ENCODE peak calls at places on chromosomes 6 and 20, in seven cellular contexts. One of them, this sample, is unnamed.

GRCh38 chr20:58071991-58072390 is 156.5 kb downstream of the ANKRD60 start:
- DNase-seq in tibial nerve: no peak
- DNase-seq in HepG2: no peak
- DNase-seq in HAP-1: no peak
- DNase-seq in retinal pigment epithelial cell: no peak
- DNase-seq in HFF-Myc: no peak
- DNase-seq in fibroblast of pulmonary artery: no peak
- DNase-seq in this sample: no peak

GRCh38 chr6:170224694-170225660 is 65.9 kb downstream of the DLL1 start:
- DNase-seq in tibial nerve: no peak
- DNase-seq in HepG2: no peak
- DNase-seq in HAP-1: no peak
- DNase-seq in retinal pigment epithelial cell: no peak
- DNase-seq in HFF-Myc: no peak
- DNase-seq in fibroblast of pulmonary artery: no peak
- DNase-seq in this sample: peak

GRCh38 chr6:1554881-1555569 is 54.7 kb upstream of the FOXC1 start:
- DNase-seq in tibial nerve: peak
- DNase-seq in HepG2: no peak
- DNase-seq in HAP-1: no peak
- DNase-seq in retinal pigment epithelial cell: no peak
- DNase-seq in HFF-Myc: no peak
- DNase-seq in fibroblast of pulmonary artery: peak
- DNase-seq in this sample: no peak

GRCh38 chr6:148459228-148459627 is 116.6 kb downstream of the SASH1 start:
- DNase-seq in tibial nerve: no peak
- DNase-seq in HepG2: no peak
- DNase-seq in HAP-1: no peak
- DNase-seq in retinal pigment epithelial cell: no peak
- DNase-seq in HFF-Myc: no peak
- DNase-seq in fibroblast of pulmonary artery: no peak
- DNase-seq in this sample: no peak

GRCh38 chr6:137728386-137729349 is 138.4 kb upstream of the TNFAIP3 start:
- DNase-seq in tibial nerve: no peak
- DNase-seq in HepG2: peak
- DNase-seq in HAP-1: peak
- DNase-seq in retinal pigment epithelial cell: peak
- DNase-seq in HFF-Myc: no peak
- DNase-seq in fibroblast of pulmonary artery: peak
- DNase-seq in this sample: no peak

GRCh38 chr6:37057128-37057471 is 51.6 kb downstream of the FGD2 start:
- DNase-seq in tibial nerve: no peak
- DNase-seq in HepG2: no peak
- DNase-seq in HAP-1: no peak
- DNase-seq in retinal pigment epithelial cell: no peak
- DNase-seq in HFF-Myc: no peak
- DNase-seq in fibroblast of pulmonary artery: no peak
- DNase-seq in this sample: no peak

GRCh38 chr6:169895000-169895759 is 143.8 kb downstream of the ERMARD start:
- DNase-seq in tibial nerve: no peak
- DNase-seq in HepG2: no peak
- DNase-seq in HAP-1: no peak
- DNase-seq in retinal pigment epithelial cell: no peak
- DNase-seq in HFF-Myc: no peak
- DNase-seq in fibroblast of pulmonary artery: no peak
- DNase-seq in this sample: no peak

GRCh38 chr20:3768342-3769130 is 983 bp upstream of the ADISSP start:
- DNase-seq in tibial nerve: peak
- DNase-seq in HepG2: peak
- DNase-seq in HAP-1: peak
- DNase-seq in retinal pigment epithelial cell: peak
- DNase-seq in HFF-Myc: peak
- DNase-seq in fibroblast of pulmonary artery: peak
- DNase-seq in this sample: no peak

GRCh38 chr6:88871498-88871897 is 91.9 kb downstream of the RNGTT start:
- DNase-seq in tibial nerve: no peak
- DNase-seq in HepG2: no peak
- DNase-seq in HAP-1: no peak
- DNase-seq in retinal pigment epithelial cell: no peak
- DNase-seq in HFF-Myc: no peak
- DNase-seq in fibroblast of pulmonary artery: no peak
- DNase-seq in this sample: no peak

GRCh38 chr6:125784365-125784764 is 6.4 kb upstream of the NCOA7 start:
- DNase-seq in tibial nerve: no peak
- DNase-seq in HepG2: no peak
- DNase-seq in HAP-1: no peak
- DNase-seq in retinal pigment epithelial cell: no peak
- DNase-seq in HFF-Myc: no peak
- DNase-seq in fibroblast of pulmonary artery: peak
- DNase-seq in this sample: no peak

GRCh38 chr6:73394577-73395354 is at the start of gene DDX43:
- DNase-seq in tibial nerve: peak
- DNase-seq in HepG2: no peak
- DNase-seq in HAP-1: no peak
- DNase-seq in retinal pigment epithelial cell: no peak
- DNase-seq in HFF-Myc: no peak
- DNase-seq in fibroblast of pulmonary artery: peak
- DNase-seq in this sample: no peak

GRCh38 chr20:17620371-17621228 is 50.7 kb downstream of the DSTN start:
- DNase-seq in tibial nerve: peak
- DNase-seq in HepG2: no peak
- DNase-seq in HAP-1: peak
- DNase-seq in retinal pigment epithelial cell: no peak
- DNase-seq in HFF-Myc: no peak
- DNase-seq in fibroblast of pulmonary artery: no peak
- DNase-seq in this sample: no peak

GRCh38 chr20:11917663-11918062 is at the start of gene BTBD3:
- DNase-seq in tibial nerve: no peak
- DNase-seq in HepG2: no peak
- DNase-seq in HAP-1: no peak
- DNase-seq in retinal pigment epithelial cell: peak
- DNase-seq in HFF-Myc: peak
- DNase-seq in fibroblast of pulmonary artery: peak
- DNase-seq in this sample: no peak

GRCh38 chr20:6007094-6007528 is 46.7 kb downstream of the LRRN4 start:
- DNase-seq in tibial nerve: no peak
- DNase-seq in HepG2: peak
- DNase-seq in HAP-1: peak
- DNase-seq in retinal pigment epithelial cell: no peak
- DNase-seq in HFF-Myc: no peak
- DNase-seq in fibroblast of pulmonary artery: no peak
- DNase-seq in this sample: no peak

GRCh38 chr20:44186201-44186600 is 787 bp downstream of the JPH2 start:
- DNase-seq in tibial nerve: no peak
- DNase-seq in HepG2: no peak
- DNase-seq in HAP-1: no peak
- DNase-seq in retinal pigment epithelial cell: no peak
- DNase-seq in HFF-Myc: no peak
- DNase-seq in fibroblast of pulmonary artery: no peak
- DNase-seq in this sample: no peak
- H3K4me3 ChIP-seq in tibial nerve: no peak
- H3K4me3 ChIP-seq in HepG2: no peak
- H3K4me3 ChIP-seq in HAP-1: no peak
- H3K4me3 ChIP-seq in retinal pigment epithelial cell: no peak
- H3K4me3 ChIP-seq in HFF-Myc: no peak
- H3K4me3 ChIP-seq in fibroblast of pulmonary artery: no peak
- H3K4me3 ChIP-seq in this sample: peak

GRCh38 chr6:56640374-56640773 is 2.3 kb downstream of the DST start:
- DNase-seq in tibial nerve: no peak
- DNase-seq in HepG2: no peak
- DNase-seq in HAP-1: no peak
- DNase-seq in retinal pigment epithelial cell: no peak
- DNase-seq in HFF-Myc: no peak
- DNase-seq in fibroblast of pulmonary artery: no peak
- DNase-seq in this sample: no peak

GRCh38 chr6:56643379-56644089 is 845 bp upstream of the DST start:
- DNase-seq in tibial nerve: no peak
- DNase-seq in HepG2: no peak
- DNase-seq in HAP-1: no peak
- DNase-seq in retinal pigment epithelial cell: no peak
- DNase-seq in HFF-Myc: no peak
- DNase-seq in fibroblast of pulmonary artery: peak
- DNase-seq in this sample: no peak

GRCh38 chr6:56637640-56638039 is 5.0 kb downstream of the DST start:
- DNase-seq in tibial nerve: no peak
- DNase-seq in HepG2: peak
- DNase-seq in HAP-1: no peak
- DNase-seq in retinal pigment epithelial cell: no peak
- DNase-seq in HFF-Myc: peak
- DNase-seq in fibroblast of pulmonary artery: peak
- DNase-seq in this sample: no peak

GRCh38 chr6:56642366-56643261 is at the start of gene DST:
- DNase-seq in tibial nerve: no peak
- DNase-seq in HepG2: peak
- DNase-seq in HAP-1: peak
- DNase-seq in retinal pigment epithelial cell: no peak
- DNase-seq in HFF-Myc: peak
- DNase-seq in fibroblast of pulmonary artery: peak
- DNase-seq in this sample: peak

GRCh38 chr6:56638760-56639159 is 3.9 kb downstream of the DST start:
- DNase-seq in tibial nerve: no peak
- DNase-seq in HepG2: no peak
- DNase-seq in HAP-1: no peak
- DNase-seq in retinal pigment epithelial cell: no peak
- DNase-seq in HFF-Myc: no peak
- DNase-seq in fibroblast of pulmonary artery: no peak
- DNase-seq in this sample: no peak
- H3K4me3 ChIP-seq in tibial nerve: no peak
- H3K4me3 ChIP-seq in HepG2: no peak
- H3K4me3 ChIP-seq in HAP-1: no peak
- H3K4me3 ChIP-seq in retinal pigment epithelial cell: no peak
- H3K4me3 ChIP-seq in HFF-Myc: no peak
- H3K4me3 ChIP-seq in fibroblast of pulmonary artery: no peak
- H3K4me3 ChIP-seq in this sample: no peak

DNA sequence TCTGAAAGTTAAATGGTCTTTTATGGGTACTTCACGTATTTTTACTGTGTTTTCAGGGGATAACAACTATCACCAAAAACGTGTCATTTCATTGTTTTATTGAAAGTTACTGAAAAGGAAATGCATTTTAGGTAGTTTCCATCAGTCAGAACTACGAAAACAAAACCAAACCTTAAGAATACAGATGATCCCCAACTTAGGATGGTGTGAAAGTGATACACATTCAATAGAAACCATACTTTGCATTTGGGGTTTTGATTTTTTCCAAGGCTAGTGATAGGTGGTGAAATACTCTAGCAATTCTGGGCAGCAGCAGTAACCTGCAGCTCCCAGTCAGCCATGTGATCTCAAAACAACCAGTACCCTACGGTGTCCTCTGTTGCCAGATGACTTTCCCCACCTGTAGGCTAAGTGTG is 25.9 kb upstream of the EFHC1 start:
- DNase-seq in tibial nerve: no peak
- DNase-seq in HepG2: no peak
- DNase-seq in HAP-1: no peak
- DNase-seq in retinal pigment epithelial cell: no peak
- DNase-seq in HFF-Myc: no peak
- DNase-seq in fibroblast of pulmonary artery: no peak
- DNase-seq in this sample: no peak
- H3K4me3 ChIP-seq in tibial nerve: no peak
- H3K4me3 ChIP-seq in HepG2: no peak
- H3K4me3 ChIP-seq in HAP-1: no peak
- H3K4me3 ChIP-seq in retinal pigment epithelial cell: no peak
- H3K4me3 ChIP-seq in HFF-Myc: no peak
- H3K4me3 ChIP-seq in fibroblast of pulmonary artery: no peak
- H3K4me3 ChIP-seq in this sample: no peak

DNA sequence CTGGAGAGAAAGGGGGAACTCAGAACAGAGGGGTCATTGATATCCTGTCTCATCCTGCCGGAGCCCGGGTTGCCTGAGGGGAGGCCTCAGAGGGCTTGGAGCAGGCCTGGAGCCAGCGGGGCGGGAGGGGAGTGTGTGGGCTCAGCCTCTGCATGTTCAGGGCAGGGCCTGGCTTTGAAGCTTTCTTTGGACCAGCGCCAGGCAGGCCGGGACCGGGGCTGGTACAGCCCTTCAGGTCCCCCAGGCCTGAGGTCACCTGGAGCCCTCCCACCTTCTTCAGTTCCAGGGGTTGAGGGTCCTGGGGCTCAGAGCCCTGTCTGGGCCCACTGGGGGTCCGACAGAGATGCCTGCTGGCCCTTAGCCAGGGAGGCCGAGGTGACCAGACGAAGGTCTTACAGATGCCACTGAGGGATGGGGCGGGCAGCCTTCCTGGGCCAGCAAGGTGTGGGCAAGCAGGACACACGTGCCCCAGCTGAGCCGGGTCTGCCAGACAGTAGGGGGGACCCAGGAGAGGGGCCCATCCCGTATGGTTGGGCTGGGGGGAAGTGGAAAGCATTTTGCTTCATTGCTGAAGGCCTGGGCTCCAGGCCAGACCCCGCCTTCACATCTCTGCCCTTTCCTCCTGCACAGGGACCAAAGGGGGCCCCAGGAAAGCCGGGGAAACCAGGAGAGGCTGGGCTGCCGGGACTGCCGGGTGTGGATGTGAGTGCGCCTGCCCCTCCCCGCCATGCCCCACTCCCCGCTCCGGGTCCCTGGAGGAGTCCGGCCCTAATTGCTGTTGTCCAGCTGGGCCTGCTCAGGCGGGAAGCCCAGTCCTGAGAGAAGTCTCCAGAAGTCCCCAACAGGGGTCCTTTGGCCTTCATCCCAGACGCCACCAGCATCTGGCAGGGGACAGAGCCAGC is 2.0 kb downstream of the COL9A3 start:
- DNase-seq in tibial nerve: peak
- DNase-seq in HepG2: peak
- DNase-seq in HAP-1: peak
- DNase-seq in retinal pigment epithelial cell: no peak
- DNase-seq in HFF-Myc: no peak
- DNase-seq in fibroblast of pulmonary artery: peak
- DNase-seq in this sample: no peak
- H3K4me3 ChIP-seq in tibial nerve: no peak
- H3K4me3 ChIP-seq in HepG2: peak
- H3K4me3 ChIP-seq in HAP-1: no peak
- H3K4me3 ChIP-seq in retinal pigment epithelial cell: no peak
- H3K4me3 ChIP-seq in HFF-Myc: no peak
- H3K4me3 ChIP-seq in fibroblast of pulmonary artery: no peak
- H3K4me3 ChIP-seq in this sample: no peak

GRCh38 chr6:56671160-56671559 is 28.5 kb upstream of the DST start:
- DNase-seq in tibial nerve: no peak
- DNase-seq in HepG2: no peak
- DNase-seq in HAP-1: no peak
- DNase-seq in retinal pigment epithelial cell: no peak
- DNase-seq in HFF-Myc: no peak
- DNase-seq in fibroblast of pulmonary artery: no peak
- DNase-seq in this sample: no peak
- H3K4me3 ChIP-seq in tibial nerve: no peak
- H3K4me3 ChIP-seq in HepG2: no peak
- H3K4me3 ChIP-seq in HAP-1: no peak
- H3K4me3 ChIP-seq in retinal pigment epithelial cell: no peak
- H3K4me3 ChIP-seq in HFF-Myc: no peak
- H3K4me3 ChIP-seq in fibroblast of pulmonary artery: no peak
- H3K4me3 ChIP-seq in this sample: no peak

This sample was measured in BJ.